ENCODE peak calls at places on chromosomes 2 and 18, in four cellular contexts. R is HFF-Myc; V is brain microvascular endothelial cell; L is naive thymus-derived CD4-positive, alpha-beta T cell. T is an unnamed sample.

GRCh38 chr2:181046833-181047232 is 66.4 kb downstream of the UBE2E3 start:
- DNase-seq in L (no peak), R (no peak), V (no peak), T (no peak)

GRCh38 chr2:72915076-72915906 is 2.0 kb upstream of the EMX1 start:
- DNase-seq in L (no peak), V (no peak), R (no peak), T (no peak)

GRCh38 chr18:56661414-56662101 is 10.4 kb downstream of the WDR7 start:
- DNase-seq in L (no peak), V (no peak), R (no peak), T (no peak)

GRCh38 chr2:239114119-239114581 is 266.3 kb downstream of the TWIST2 start:
- DNase-seq in V (no peak), L (no peak), R (no peak), T (no peak)

GRCh38 chr2:165794520-165794882 is 454 bp upstream of the GALNT3 start:
- DNase-seq in L (no peak), V (peak; percentile 53), R (no peak), T (no peak)

GRCh38 chr2:210863283-210863682 is 306.9 kb downstream of the CPS1 start:
- DNase-seq in V (no peak), L (no peak), R (no peak), T (no peak)

GRCh38 chr2:20702563-20702962 is 35.6 kb downstream of the GDF7 start:
- DNase-seq in L (no peak), V (no peak), R (no peak), T (no peak)

GRCh38 chr2:55861733-55862132 is 61.8 kb downstream of the EFEMP1 start:
- DNase-seq in R (no peak), L (no peak), V (no peak), T (no peak)

GRCh38 chr2:96102596-96103387 is 13.6 kb downstream of the ADRA2B start:
- DNase-seq in R (no peak), L (no peak), V (no peak), T (no peak)

GRCh38 chr2:100616841-100617390 is 54.1 kb downstream of the PDCL3 start:
- DNase-seq in R (no peak), L (no peak), V (no peak), T (no peak)

GRCh38 chr2:215401896-215402379 is 33.9 kb downstream of the FN1 start:
- DNase-seq in R (peak; percentile 94), L (no peak), V (peak; percentile 71), T (peak; percentile 45)

GRCh38 chr2:84912984-84913383 is 7.5 kb downstream of the TMSB10 start:
- DNase-seq in L (no peak), V (no peak), R (no peak), T (no peak)

GRCh38 chr2:212940816-212941215 is 210.6 kb downstream of the IKZF2 start:
- DNase-seq in R (no peak), V (peak; percentile 24), L (no peak), T (no peak)

GRCh38 chr2:241820625-241821384 is 11.8 kb downstream of the NEU4 start:
- DNase-seq in R (no peak), V (no peak), L (no peak), T (no peak)

GRCh38 chr2:99066602-99067001 is 74.9 kb upstream of the C2orf15 start:
- DNase-seq in R (peak; percentile 12), V (peak; percentile 46), L (no peak), T (peak; percentile 21)

GRCh38 chr2:235088608-235089020 is 136.8 kb downstream of the SH3BP4 start:
- DNase-seq in L (no peak), R (no peak), V (no peak), T (no peak)

GRCh38 chr2:15177103-15177502 is 384.0 kb downstream of the NBAS start:
- DNase-seq in L (no peak), V (peak; percentile 57), R (no peak), T (no peak)

GRCh38 chr2:46967990-46968647 is 52.5 kb upstream of the MCFD2 start:
- DNase-seq in L (no peak), V (peak; percentile 74), R (no peak), T (no peak)

GRCh38 chr2:36892805-36893204 is 73.5 kb downstream of the STRN start:
- DNase-seq in R (no peak), L (no peak), V (no peak), T (no peak)

GRCh38 chr2:192247456-192247855 is 52.7 kb upstream of the TMEFF2 start:
- DNase-seq in V (no peak), R (no peak), L (no peak), T (no peak)

GRCh38 chr2:62142054-62142453 is 53.9 kb upstream of the B3GNT2 start:
- DNase-seq in V (no peak), R (no peak), L (no peak), T (no peak)

GRCh38 chr2:112181571-112182290 is 43.5 kb downstream of the FBLN7 start:
- DNase-seq in R (no peak), V (no peak), L (peak; percentile 53), T (no peak)

GRCh38 chr2:52395912-52396311 is 1364.0 kb upstream of the NRXN1 start:
- DNase-seq in L (no peak), V (no peak), R (no peak), T (peak; percentile 45)

GRCh38 chr2:105647731-105648130 is 97.0 kb upstream of the NCK2 start:
- DNase-seq in L (no peak), R (no peak), V (no peak), T (no peak)

GRCh38 chr2:74181739-74182138 is 3.1 kb upstream of the MOB1A start:
- DNase-seq in V (no peak), R (no peak), L (no peak), T (no peak)

GRCh38 chr2:201779996-201780673 is 598 bp downstream of the ALS2 start:
- DNase-seq in R (no peak), V (peak; percentile 15), L (no peak), T (no peak)

GRCh38 chr18:76958692-76959341 is 136.5 kb downstream of the ZNF236 start:
- DNase-seq in V (peak; percentile 29), R (no peak), L (no peak), T (no peak)

GRCh38 chr2:238169021-238169707 is 10.4 kb downstream of the ERFE start:
- DNase-seq in R (peak; percentile 47), V (peak; percentile 94), L (no peak), T (peak; percentile 89)

GRCh38 chr2:101821828-101822458 is 124.4 kb downstream of the MAP4K4 start:
- DNase-seq in R (no peak), V (no peak), L (no peak), T (no peak)

GRCh38 chr2:217798191-217798590 is 204.6 kb downstream of the TNS1 start:
- DNase-seq in V (no peak), L (no peak), R (no peak), T (no peak)

GRCh38 chr2:217798743-217799552 is 203.8 kb downstream of the TNS1 start:
- DNase-seq in V (no peak), R (no peak), L (no peak), T (no peak)

GRCh38 chr2:217797661-217798069 is 205.1 kb downstream of the TNS1 start:
- DNase-seq in L (no peak), V (no peak), R (no peak), T (no peak)

GRCh38 chr2:217795706-217796465 is 206.9 kb downstream of the TNS1 start:
- DNase-seq in V (no peak), L (no peak), R (no peak), T (no peak)

GRCh38 chr2:217797170-217797569 is 205.6 kb downstream of the TNS1 start:
- DNase-seq in V (no peak), R (no peak), L (no peak), T (no peak)
- H3K4me3 ChIP-seq in V (no peak overlapping the region), R (no peak overlapping the region), L (no peak overlapping the region), T (no peak overlapping the region)

GRCh38 chr2:65357959-65358294 is 74.5 kb downstream of the SPRED2 start:
- DNase-seq in V (no peak), L (no peak), R (no peak), T (no peak)
- H3K4me3 ChIP-seq in V (no peak overlapping the region), L (no peak overlapping the region), R (no peak overlapping the region), T (no peak overlapping the region)

GRCh38 chr2:1942836-1943360 is 198.6 kb upstream of the PXDN start:
- DNase-seq in R (no peak), V (no peak), L (no peak), T (no peak)

GRCh38 chr2:1947316-1947715 is 203.0 kb upstream of the PXDN start:
- DNase-seq in V (no peak), L (no peak), R (no peak), T (no peak)

GRCh38 chr2:1945837-1946236 is 201.5 kb upstream of the PXDN start:
- DNase-seq in V (no peak), L (no peak), R (no peak), T (no peak)

GRCh38 chr2:1942146-1942545 is 197.8 kb upstream of the PXDN start:
- DNase-seq in V (no peak), L (no peak), R (no peak), T (no peak)

GRCh38 chr2:1944986-1945385 is 200.7 kb upstream of the PXDN start:
- DNase-seq in R (no peak), V (no peak), L (no peak), T (no peak)
- H3K4me3 ChIP-seq in R (no peak overlapping the region), V (no peak overlapping the region), L (no peak overlapping the region), T (no peak overlapping the region)

GRCh38 chr2:11420190-11420589 is 45.8 kb downstream of the E2F6 start:
- DNase-seq in R (no peak), L (no peak), V (no peak), T (no peak)
- H3K4me3 ChIP-seq in R (no peak overlapping the region), L (no peak overlapping the region), V (no peak overlapping the region), T (no peak overlapping the region)

GRCh38 chr18:3268306-3268705 is 6.4 kb downstream of the MYL12B start:
- DNase-seq in L (no peak), V (no peak), R (no peak), T (no peak)

GRCh38 chr18:3262234-3263171 is 570 bp downstream of the MYL12B start:
- DNase-seq in V (no peak), R (no peak), L (no peak), T (no peak)

GRCh38 chr18:3264362-3264761 is 2.4 kb downstream of the MYL12B start:
- DNase-seq in V (no peak), R (no peak), L (no peak), T (no peak)

GRCh38 chr18:3266062-3266608 is 4.2 kb downstream of the MYL12B start:
- DNase-seq in L (no peak), V (no peak), R (no peak), T (no peak)

GRCh38 chr18:3265564-3266033 is 3.7 kb downstream of the MYL12B start:
- DNase-seq in V (no peak), L (no peak), R (no peak), T (no peak)
- H3K4me3 ChIP-seq in V (no peak overlapping the region), L (no peak overlapping the region), R (no peak overlapping the region), T (no peak overlapping the region)

GRCh38 chr2:230805353-230806017 is 59.3 kb upstream of the ITM2C start:
- DNase-seq in R (no peak), V (no peak), L (no peak), T (no peak)
- H3K4me3 ChIP-seq in R (no peak overlapping the region), V (no peak overlapping the region), L (no peak overlapping the region), T (no peak overlapping the region)

DNA sequence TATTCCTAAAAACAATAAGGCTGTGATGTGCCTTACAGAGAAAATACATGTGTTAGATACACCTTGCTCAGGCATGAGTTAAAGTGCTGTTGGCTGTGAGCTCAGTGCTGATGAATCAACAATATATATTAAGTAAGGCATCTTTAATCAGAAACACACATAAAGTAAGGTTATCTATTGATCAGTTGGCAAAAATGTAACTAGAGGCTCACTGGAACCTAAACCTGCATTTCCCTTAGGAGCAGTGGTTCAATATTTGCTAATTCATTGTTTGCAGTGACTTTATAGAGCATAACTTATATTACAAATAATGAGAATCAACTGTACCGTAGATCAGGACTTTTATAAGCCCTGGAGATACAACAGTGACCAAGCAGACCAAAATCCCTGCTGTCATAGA is 77.0 kb upstream of the CYP1B1 start:
- DNase-seq in V (no peak), R (no peak), L (no peak), T (no peak)
- H3K4me3 ChIP-seq in V (no peak overlapping the region), R (no peak overlapping the region), L (no peak overlapping the region), T (no peak overlapping the region)